ENCODE peak calls at places on chromosomes 13 and 19, in five cellular contexts. J, N, X, Q and D are unnamed samples.

GRCh38 chr19:40982594-40983101 is 8.4 kb upstream of the CYP2B6 start:
- DNase-seq in J (peak; percentile 84), N (peak; percentile 52), X (no peak), Q (no peak), D (no peak)

GRCh38 chr13:23621316-23621645 is 51.1 kb downstream of the TNFRSF19 start:
- DNase-seq in J (no peak), N (no peak), X (peak; percentile 20), Q (no peak), D (no peak)

GRCh38 chr19:27779953-27780352 is 1433.0 kb downstream of the UQCRFS1 start:
- DNase-seq in J (no peak), N (no peak), X (no peak), Q (no peak), D (no peak)

GRCh38 chr13:75050419-75051066 is 431.4 kb downstream of the TBC1D4 start:
- DNase-seq in J (no peak), N (no peak), X (no peak), Q (no peak), D (no peak)

GRCh38 chr19:49436381-49437017 is 4.8 kb downstream of the SLC17A7 start:
- DNase-seq in J (no peak), N (peak; percentile 100), X (no peak), Q (no peak), D (no peak)

GRCh38 chr13:79492313-79492798 is 11.4 kb downstream of the NDFIP2 start:
- DNase-seq in J (no peak), N (no peak), X (no peak), Q (no peak), D (no peak)

GRCh38 chr13:24747248-24748151 is 16.5 kb upstream of the RNF17 start:
- DNase-seq in J (no peak), N (peak; percentile 70), X (no peak), Q (no peak), D (no peak)

GRCh38 chr13:79995334-79995733 is 345.6 kb downstream of the SPRY2 start:
- DNase-seq in J (peak; percentile 58), N (no peak), X (no peak), Q (no peak), D (no peak)

GRCh38 chr19:33290082-33290815 is 12.1 kb downstream of the CEBPA start:
- DNase-seq in J (no peak), N (no peak), X (no peak), Q (no peak), D (no peak)

GRCh38 chr13:29849071-29849541 is 1.3 kb downstream of the UBL3 start:
- DNase-seq in J (no peak), N (no peak), X (peak; percentile 13), Q (no peak), D (no peak)

GRCh38 chr19:55581828-55582223 is 1.2 kb upstream of the ZNF579 start:
- DNase-seq in J (no peak), N (no peak), X (peak; percentile 92), Q (no peak), D (no peak)

GRCh38 chr19:30742539-30742938 is 370.4 kb downstream of the ZNF536 start:
- DNase-seq in J (no peak), N (no peak), X (no peak), Q (no peak), D (no peak)

GRCh38 chr19:29854033-29854432 is 42.2 kb downstream of the CCNE1 start:
- DNase-seq in J (no peak), N (no peak), X (no peak), Q (no peak), D (no peak)

GRCh38 chr13:77574076-77574475 is 38.6 kb downstream of the SCEL start:
- DNase-seq in J (no peak), N (no peak), X (no peak), Q (no peak), D (no peak)

GRCh38 chr19:29623726-29624488 is 17.8 kb downstream of the POP4 start:
- DNase-seq in J (no peak), N (no peak), X (no peak), Q (no peak), D (no peak)

GRCh38 chr19:2650515-2650914 is 52.0 kb downstream of the GNG7 start:
- DNase-seq in J (no peak), N (no peak), X (peak; percentile 61), Q (no peak), D (no peak)

GRCh38 chr19:58416631-58417030 is 8.2 kb downstream of the ZNF584 start:
- DNase-seq in J (no peak), N (no peak), X (no peak), Q (no peak), D (no peak)

DNA sequence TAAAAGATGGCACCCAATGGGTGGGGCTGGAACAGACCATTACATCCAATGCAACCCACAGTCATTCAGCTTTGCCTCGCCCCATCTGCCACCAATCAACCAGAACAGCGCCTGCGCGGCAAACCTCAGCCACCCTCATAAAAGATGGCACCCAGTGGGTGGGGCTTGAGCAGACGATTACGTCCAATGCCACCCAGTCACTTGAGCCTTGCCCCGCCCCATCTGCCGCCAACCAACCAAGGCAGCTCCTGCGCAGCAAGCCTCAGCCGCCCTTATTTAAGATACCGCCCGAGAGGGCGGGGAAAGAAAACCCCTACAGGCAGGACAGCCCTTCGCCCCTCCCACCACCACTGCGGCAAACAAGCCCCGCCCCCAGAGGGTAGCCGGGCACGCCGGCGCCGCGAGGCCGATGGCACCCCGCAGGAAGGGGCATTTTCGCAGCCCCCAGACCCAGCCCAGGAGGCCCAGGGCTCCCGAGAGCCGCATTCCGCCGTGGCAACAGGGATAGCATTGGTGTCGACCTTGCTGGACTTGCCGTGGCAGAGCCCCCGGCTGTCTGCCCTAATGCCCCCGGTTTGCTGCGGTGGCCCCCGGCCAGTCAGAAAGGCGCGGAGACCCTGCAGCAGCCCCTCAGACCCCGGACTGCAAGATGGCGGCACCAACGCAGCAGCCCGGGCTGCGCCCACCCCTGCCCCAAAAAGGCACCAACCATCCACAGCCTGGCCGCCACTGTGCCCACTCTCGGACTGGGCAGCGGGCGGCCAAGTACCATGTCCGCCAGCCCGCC is 668 bp downstream of the PEG3 start:
- DNase-seq in J (peak; percentile 97), N (no peak), X (peak; percentile 95), Q (no peak), D (no peak)
- TF ChIP-seq SUZ12 in J (no peak), N (no peak), X (no peak), Q (no peak), D (no peak)

GRCh38 chr13:45936621-45937020 is 85.1 kb upstream of the SIAH3 start:
- DNase-seq in J (no peak), N (no peak), X (no peak), Q (no peak), D (no peak)

GRCh38 chr13:45943965-45944364 is 92.4 kb upstream of the SIAH3 start:
- DNase-seq in J (no peak), N (no peak), X (no peak), Q (no peak), D (no peak)

GRCh38 chr13:45941261-45941660 is 89.7 kb upstream of the SIAH3 start:
- DNase-seq in J (no peak), N (no peak), X (no peak), Q (no peak), D (no peak)
- TF ChIP-seq SUZ12 in J (no peak), N (no peak), X (no peak), Q (no peak), D (no peak)

GRCh38 chr13:109996404-109996960 is 210.1 kb upstream of the IRS2 start:
- DNase-seq in J (no peak), N (no peak), X (no peak), Q (no peak), D (no peak)

GRCh38 chr13:110000534-110001345 is 214.4 kb upstream of the IRS2 start:
- DNase-seq in J (no peak), N (no peak), X (no peak), Q (no peak), D (no peak)

GRCh38 chr13:109998030-109998429 is 211.6 kb upstream of the IRS2 start:
- DNase-seq in J (no peak), N (no peak), X (no peak), Q (no peak), D (no peak)

GRCh38 chr13:109999659-110000533 is 213.5 kb upstream of the IRS2 start:
- DNase-seq in J (no peak), N (no peak), X (no peak), Q (no peak), D (no peak)

GRCh38 chr13:109998808-109999528 is 212.6 kb upstream of the IRS2 start:
- DNase-seq in J (no peak), N (no peak), X (no peak), Q (no peak), D (no peak)
- TF ChIP-seq SUZ12 in J (no peak), N (no peak), X (no peak), Q (no peak), D (no peak)

GRCh38 chr19:11090264-11091032 is 1.2 kb downstream of the LDLR start:
- DNase-seq in J (peak; percentile 96), N (peak; percentile 92), X (peak; percentile 92), Q (peak; percentile 76), D (peak; percentile 91)

GRCh38 chr19:11089254-11090013 is at the start of gene LDLR:
- DNase-seq in J (peak; percentile 90), N (peak; percentile 84), X (peak; percentile 95), Q (peak; percentile 72), D (peak; percentile 80)

GRCh38 chr19:11092181-11092538 is 2.9 kb downstream of the LDLR start:
- DNase-seq in J (no peak), N (no peak), X (peak; percentile 92), Q (no peak), D (no peak)

GRCh38 chr19:11088508-11089253 is 582 bp upstream of the LDLR start:
- DNase-seq in J (no peak), N (no peak), X (peak; percentile 81), Q (no peak), D (no peak)

GRCh38 chr19:11091343-11092153 is 2.3 kb downstream of the LDLR start:
- DNase-seq in J (peak; percentile 66), N (no peak), X (peak; percentile 94), Q (no peak), D (no peak)
- TF ChIP-seq SUZ12 in J (no peak), N (no peak), X (no peak), Q (no peak), D (no peak)

DNA sequence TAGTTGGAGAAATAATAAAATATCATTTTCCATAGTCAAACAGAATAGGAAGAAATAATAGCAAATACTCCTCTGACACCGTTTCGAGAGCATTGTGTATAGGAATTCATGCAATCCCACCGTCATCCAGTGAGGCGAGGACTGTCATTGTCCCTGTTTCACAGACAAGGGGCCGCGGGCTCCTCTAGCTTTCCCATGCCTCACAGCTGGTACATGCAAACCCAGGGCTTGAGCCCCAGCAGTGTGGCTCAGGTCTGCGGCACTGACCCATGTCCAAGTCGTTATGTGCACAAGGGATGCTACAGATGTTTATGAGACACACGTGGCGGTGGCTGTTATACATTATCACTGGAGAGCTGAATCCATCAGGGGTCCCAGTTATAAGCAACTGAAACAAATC is 18.5 kb upstream of the ATP11A start:
- DNase-seq in J (no peak), N (no peak), X (no peak), Q (no peak), D (no peak)
- TF ChIP-seq SUZ12 in J (no peak), N (no peak), X (no peak), Q (no peak), D (no peak)